ENCODE peak calls at places on chromosomes 13 and 19, in eight cellular contexts. One of them, this sample, is unnamed.

GRCh38 chr19:17406039-17406886 is 833 bp upstream of the BST2 start:
- DNase-seq in neuronal stem cell: no peak
- DNase-seq in aorta: no peak
- DNase-seq in ascending aorta: no peak
- DNase-seq in fibroblast of lung: peak
- DNase-seq in heart right ventricle: no peak
- DNase-seq in PC-9: no peak
- DNase-seq in GM23338: no peak
- DNase-seq in this sample: no peak

GRCh38 chr13:42140494-42140893 is 92.0 kb downstream of the DGKH start:
- DNase-seq in ascending aorta: no peak
- DNase-seq in PC-9: no peak
- DNase-seq in heart right ventricle: no peak
- DNase-seq in GM23338: no peak
- DNase-seq in fibroblast of lung: no peak
- DNase-seq in aorta: no peak
- DNase-seq in neuronal stem cell: no peak
- DNase-seq in this sample: no peak

GRCh38 chr13:111972261-111972780 is 94.6 kb upstream of the SOX1 start:
- DNase-seq in ascending aorta: no peak
- DNase-seq in fibroblast of lung: no peak
- DNase-seq in aorta: peak
- DNase-seq in neuronal stem cell: no peak
- DNase-seq in heart right ventricle: no peak
- DNase-seq in GM23338: no peak
- DNase-seq in PC-9: no peak
- DNase-seq in this sample: no peak

GRCh38 chr19:46840157-46840942 is 10.3 kb downstream of the AP2S1 start:
- DNase-seq in aorta: no peak
- DNase-seq in ascending aorta: no peak
- DNase-seq in fibroblast of lung: peak
- DNase-seq in GM23338: peak
- DNase-seq in neuronal stem cell: peak
- DNase-seq in heart right ventricle: no peak
- DNase-seq in PC-9: peak
- DNase-seq in this sample: peak

GRCh38 chr13:59477011-59477410 is 686.7 kb downstream of the DIAPH3 start:
- DNase-seq in fibroblast of lung: no peak
- DNase-seq in PC-9: no peak
- DNase-seq in aorta: no peak
- DNase-seq in heart right ventricle: no peak
- DNase-seq in neuronal stem cell: no peak
- DNase-seq in ascending aorta: no peak
- DNase-seq in GM23338: peak
- DNase-seq in this sample: no peak

GRCh38 chr13:62302341-62302740 is 886.7 kb upstream of the PCDH20 start:
- DNase-seq in fibroblast of lung: no peak
- DNase-seq in PC-9: no peak
- DNase-seq in heart right ventricle: no peak
- DNase-seq in ascending aorta: no peak
- DNase-seq in neuronal stem cell: no peak
- DNase-seq in aorta: no peak
- DNase-seq in GM23338: no peak
- DNase-seq in this sample: no peak

GRCh38 chr13:113952151-113952982 is 21.5 kb downstream of the C13orf46 start:
- DNase-seq in heart right ventricle: no peak
- DNase-seq in aorta: peak
- DNase-seq in fibroblast of lung: no peak
- DNase-seq in ascending aorta: no peak
- DNase-seq in PC-9: no peak
- DNase-seq in GM23338: no peak
- DNase-seq in neuronal stem cell: no peak
- DNase-seq in this sample: no peak

GRCh38 chr19:16442386-16443276 is 29.1 kb downstream of the EPS15L1 start:
- DNase-seq in GM23338: no peak
- DNase-seq in neuronal stem cell: no peak
- DNase-seq in aorta: no peak
- DNase-seq in ascending aorta: no peak
- DNase-seq in PC-9: no peak
- DNase-seq in heart right ventricle: peak
- DNase-seq in fibroblast of lung: no peak
- DNase-seq in this sample: no peak

GRCh38 chr13:72253754-72254153 is 386.8 kb upstream of the DACH1 start:
- DNase-seq in aorta: no peak
- DNase-seq in neuronal stem cell: no peak
- DNase-seq in fibroblast of lung: no peak
- DNase-seq in PC-9: no peak
- DNase-seq in heart right ventricle: no peak
- DNase-seq in GM23338: no peak
- DNase-seq in ascending aorta: no peak
- DNase-seq in this sample: no peak

GRCh38 chr13:88436974-88437373 is 765.8 kb downstream of the SLITRK5 start:
- DNase-seq in aorta: no peak
- DNase-seq in heart right ventricle: no peak
- DNase-seq in GM23338: no peak
- DNase-seq in neuronal stem cell: no peak
- DNase-seq in ascending aorta: no peak
- DNase-seq in PC-9: no peak
- DNase-seq in fibroblast of lung: no peak
- DNase-seq in this sample: no peak

GRCh38 chr13:94157705-94158218 is 321.7 kb downstream of the DCT start:
- DNase-seq in fibroblast of lung: no peak
- DNase-seq in aorta: no peak
- DNase-seq in GM23338: no peak
- DNase-seq in PC-9: no peak
- DNase-seq in neuronal stem cell: no peak
- DNase-seq in heart right ventricle: no peak
- DNase-seq in ascending aorta: no peak
- DNase-seq in this sample: no peak

GRCh38 chr13:102784501-102784900 is 10.9 kb upstream of the TEX30 start:
- DNase-seq in heart right ventricle: no peak
- DNase-seq in ascending aorta: no peak
- DNase-seq in fibroblast of lung: no peak
- DNase-seq in neuronal stem cell: no peak
- DNase-seq in aorta: no peak
- DNase-seq in PC-9: no peak
- DNase-seq in GM23338: no peak
- DNase-seq in this sample: no peak

GRCh38 chr19:10142701-10143375 is 23.1 kb upstream of the EIF3G start:
- DNase-seq in ascending aorta: no peak
- DNase-seq in PC-9: no peak
- DNase-seq in GM23338: no peak
- DNase-seq in aorta: no peak
- DNase-seq in neuronal stem cell: no peak
- DNase-seq in heart right ventricle: no peak
- DNase-seq in fibroblast of lung: no peak
- DNase-seq in this sample: no peak

GRCh38 chr19:14347999-14348889 is 33.0 kb upstream of the ADGRE5 start:
- DNase-seq in ascending aorta: no peak
- DNase-seq in heart right ventricle: peak
- DNase-seq in PC-9: no peak
- DNase-seq in neuronal stem cell: peak
- DNase-seq in GM23338: peak
- DNase-seq in fibroblast of lung: peak
- DNase-seq in aorta: peak
- DNase-seq in this sample: peak

GRCh38 chr13:39144391-39144790 is 106.1 kb downstream of the NHLRC3 start:
- DNase-seq in ascending aorta: no peak
- DNase-seq in GM23338: no peak
- DNase-seq in aorta: no peak
- DNase-seq in heart right ventricle: no peak
- DNase-seq in fibroblast of lung: no peak
- DNase-seq in neuronal stem cell: no peak
- DNase-seq in PC-9: no peak
- DNase-seq in this sample: no peak

GRCh38 chr19:55519461-55520311 is 17.2 kb downstream of the SBK2 start:
- DNase-seq in aorta: no peak
- DNase-seq in ascending aorta: no peak
- DNase-seq in heart right ventricle: no peak
- DNase-seq in fibroblast of lung: peak
- DNase-seq in GM23338: no peak
- DNase-seq in neuronal stem cell: no peak
- DNase-seq in PC-9: peak
- DNase-seq in this sample: no peak

GRCh38 chr13:78610381-78610883 is 7.1 kb upstream of the POU4F1 start:
- DNase-seq in fibroblast of lung: peak
- DNase-seq in aorta: no peak
- DNase-seq in ascending aorta: no peak
- DNase-seq in GM23338: no peak
- DNase-seq in neuronal stem cell: no peak
- DNase-seq in heart right ventricle: no peak
- DNase-seq in PC-9: no peak
- DNase-seq in this sample: no peak

GRCh38 chr19:46068345-46069258 is 27.8 kb upstream of the IGFL4 start:
- DNase-seq in heart right ventricle: no peak
- DNase-seq in neuronal stem cell: no peak
- DNase-seq in PC-9: peak
- DNase-seq in ascending aorta: no peak
- DNase-seq in GM23338: no peak
- DNase-seq in fibroblast of lung: peak
- DNase-seq in aorta: no peak
- DNase-seq in this sample: no peak

GRCh38 chr19:29529646-29530548 is 4.1 kb downstream of the VSTM2B start:
- DNase-seq in fibroblast of lung: no peak
- DNase-seq in ascending aorta: no peak
- DNase-seq in aorta: peak
- DNase-seq in neuronal stem cell: peak
- DNase-seq in GM23338: peak
- DNase-seq in PC-9: no peak
- DNase-seq in heart right ventricle: no peak
- DNase-seq in this sample: no peak

GRCh38 chr19:20926796-20927195 is 3.7 kb downstream of the ZNF85 start:
- DNase-seq in ascending aorta: no peak
- DNase-seq in PC-9: no peak
- DNase-seq in heart right ventricle: no peak
- DNase-seq in fibroblast of lung: peak
- DNase-seq in neuronal stem cell: no peak
- DNase-seq in aorta: no peak
- DNase-seq in GM23338: no peak
- DNase-seq in this sample: no peak

GRCh38 chr19:12801466-12802266 is at the start of the genes PRDX2 and THSD8:
- DNase-seq in PC-9: no peak
- DNase-seq in fibroblast of lung: peak
- DNase-seq in neuronal stem cell: peak
- DNase-seq in aorta: peak
- DNase-seq in ascending aorta: no peak
- DNase-seq in GM23338: peak
- DNase-seq in heart right ventricle: peak
- DNase-seq in this sample: no peak
- H3K27ac ChIP-seq in PC-9: no peak
- H3K27ac ChIP-seq in fibroblast of lung: peak
- H3K27ac ChIP-seq in neuronal stem cell: peak
- H3K27ac ChIP-seq in aorta: no peak
- H3K27ac ChIP-seq in ascending aorta: peak
- H3K27ac ChIP-seq in GM23338: no peak
- H3K27ac ChIP-seq in heart right ventricle: peak
- H3K27ac ChIP-seq in this sample: peak

GRCh38 chr19:19474950-19475781 is 40.2 kb downstream of the TSSK6 start:
- DNase-seq in GM23338: peak
- DNase-seq in aorta: no peak
- DNase-seq in heart right ventricle: no peak
- DNase-seq in PC-9: no peak
- DNase-seq in fibroblast of lung: no peak
- DNase-seq in ascending aorta: no peak
- DNase-seq in neuronal stem cell: no peak
- DNase-seq in this sample: no peak
- H3K27ac ChIP-seq in GM23338: peak
- H3K27ac ChIP-seq in aorta: no peak
- H3K27ac ChIP-seq in heart right ventricle: no peak
- H3K27ac ChIP-seq in PC-9: no peak
- H3K27ac ChIP-seq in fibroblast of lung: peak
- H3K27ac ChIP-seq in ascending aorta: no peak
- H3K27ac ChIP-seq in neuronal stem cell: no peak
- H3K27ac ChIP-seq in this sample: no peak

GRCh38 chr13:109788372-109789195 is 2.2 kb upstream of the IRS2 start:
- DNase-seq in aorta: no peak
- DNase-seq in PC-9: no peak
- DNase-seq in GM23338: no peak
- DNase-seq in fibroblast of lung: no peak
- DNase-seq in heart right ventricle: no peak
- DNase-seq in neuronal stem cell: no peak
- DNase-seq in ascending aorta: no peak
- DNase-seq in this sample: no peak
- H3K27ac ChIP-seq in aorta: no peak
- H3K27ac ChIP-seq in PC-9: peak
- H3K27ac ChIP-seq in GM23338: no peak
- H3K27ac ChIP-seq in fibroblast of lung: no peak
- H3K27ac ChIP-seq in heart right ventricle: no peak
- H3K27ac ChIP-seq in neuronal stem cell: no peak
- H3K27ac ChIP-seq in ascending aorta: peak
- H3K27ac ChIP-seq in this sample: no peak

GRCh38 chr19:32363632-32364031 is 18.2 kb downstream of the ZNF507 start:
- DNase-seq in PC-9: no peak
- DNase-seq in heart right ventricle: no peak
- DNase-seq in aorta: no peak
- DNase-seq in fibroblast of lung: no peak
- DNase-seq in ascending aorta: no peak
- DNase-seq in GM23338: no peak
- DNase-seq in neuronal stem cell: no peak
- DNase-seq in this sample: no peak
- H3K27ac ChIP-seq in PC-9: peak
- H3K27ac ChIP-seq in heart right ventricle: no peak
- H3K27ac ChIP-seq in aorta: peak
- H3K27ac ChIP-seq in fibroblast of lung: no peak
- H3K27ac ChIP-seq in ascending aorta: peak
- H3K27ac ChIP-seq in GM23338: no peak
- H3K27ac ChIP-seq in neuronal stem cell: no peak
- H3K27ac ChIP-seq in this sample: peak

DNA sequence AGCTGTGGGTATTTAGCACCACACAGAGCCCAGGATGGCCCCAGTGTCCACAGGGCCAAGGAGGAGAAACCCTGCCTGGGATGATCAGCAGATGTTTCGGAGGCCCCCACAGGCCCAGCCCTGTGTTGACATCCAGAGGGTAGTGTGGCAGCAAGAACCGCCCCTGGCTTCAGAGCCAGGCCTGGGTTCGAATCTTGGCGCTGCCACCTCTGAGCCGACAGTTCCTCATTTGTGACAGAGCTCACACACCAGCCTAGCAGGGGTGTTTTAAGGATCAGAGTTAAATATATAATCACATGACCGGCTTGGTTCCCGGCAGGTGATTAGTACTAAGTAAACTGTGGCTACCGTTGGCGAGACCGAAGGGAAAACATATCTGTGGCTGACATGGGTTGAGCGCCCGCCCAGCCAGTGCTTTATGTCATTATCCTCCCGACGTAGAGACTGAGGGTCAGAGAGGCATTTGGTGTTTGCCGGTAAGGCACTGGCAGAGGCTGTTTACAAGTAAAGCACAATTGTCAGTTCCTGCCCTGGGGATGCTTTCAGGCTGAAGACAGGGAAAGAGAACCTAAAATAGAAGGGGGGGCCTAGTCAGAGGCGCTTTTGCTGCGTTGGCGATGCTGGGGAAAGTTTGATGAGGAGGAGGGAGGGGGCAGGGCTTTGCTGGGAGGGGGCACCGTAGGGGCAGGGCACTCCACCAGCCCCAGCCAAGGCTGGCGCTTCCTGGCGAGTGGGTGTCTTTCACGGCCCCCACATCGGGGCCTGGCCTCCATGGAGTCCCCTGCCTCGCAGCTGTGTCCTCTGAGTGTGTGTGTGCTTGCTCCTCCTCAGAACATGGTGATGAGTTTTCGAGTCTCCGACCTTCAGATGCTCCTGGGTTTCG is 4.8 kb downstream of the PIAS4 start:
- DNase-seq in GM23338: no peak
- DNase-seq in fibroblast of lung: no peak
- DNase-seq in ascending aorta: no peak
- DNase-seq in heart right ventricle: no peak
- DNase-seq in aorta: no peak
- DNase-seq in PC-9: no peak
- DNase-seq in neuronal stem cell: no peak
- DNase-seq in this sample: no peak
- H3K27ac ChIP-seq in GM23338: no peak
- H3K27ac ChIP-seq in fibroblast of lung: no peak
- H3K27ac ChIP-seq in ascending aorta: no peak
- H3K27ac ChIP-seq in heart right ventricle: peak
- H3K27ac ChIP-seq in aorta: no peak
- H3K27ac ChIP-seq in PC-9: no peak
- H3K27ac ChIP-seq in neuronal stem cell: no peak
- H3K27ac ChIP-seq in this sample: peak

This sample was measured in substantia nigra.